ENCODE peak calls at places on chromosome 1, in four cellular contexts. C is right cardiac atrium; R is gastrocnemius medialis; L is naive thymus-derived CD4-positive, alpha-beta T cell. X is an unnamed sample. For H3K9me3, the result is how much of the 10 kb centered on the place peaks cover.

GRCh38 chr1:167117225-167117624 is 23.4 kb downstream of the STYXL2 start:
- ATAC-seq in C (no peak), R (peak), L (no peak), X (no peak)

GRCh38 chr1:15937706-15938168 is 38.2 kb downstream of the ZBTB17 start:
- ATAC-seq in C (no peak), R (no peak), L (peak), X (no peak)

GRCh38 chr1:23100074-23100748 is 68.4 kb downstream of the LUZP1 start:
- ATAC-seq in C (peak), R (peak), L (peak), X (peak)

GRCh38 chr1:228490120-228491078 is 3.2 kb downstream of the RNF187 start:
- ATAC-seq in C (peak), R (peak), L (no peak), X (no peak)

GRCh38 chr1:154521695-154522094 is 19.5 kb upstream of the SHE start:
- ATAC-seq in C (no peak), R (no peak), L (no peak), X (no peak)

GRCh38 chr1:117346206-117346928 is 20.9 kb upstream of the MAN1A2 start:
- ATAC-seq in C (no peak), R (no peak), L (peak), X (no peak)

GRCh38 chr1:89974701-89975470 is 20.0 kb upstream of the ZNF326 start:
- ATAC-seq in C (peak), R (no peak), L (no peak), X (no peak)

GRCh38 chr1:67618285-67619018 is 66.5 kb upstream of the GADD45A start:
- ATAC-seq in C (peak), R (peak), L (no peak), X (peak)

GRCh38 chr1:101253976-101254660 is 17.3 kb downstream of the S1PR1 start:
- ATAC-seq in C (no peak), R (no peak), L (no peak), X (no peak)

GRCh38 chr1:93172778-93173177 is 7.4 kb downstream of the TMED5 start:
- ATAC-seq in C (no peak), R (no peak), L (no peak), X (no peak)

GRCh38 chr1:204357551-204357950 is 2.2 kb downstream of the PLEKHA6 start:
- ATAC-seq in C (peak), R (peak), L (peak), X (peak)

GRCh38 chr1:92037400-92037799 is 7.6 kb downstream of the EPHX4 start:
- ATAC-seq in C (no peak), R (no peak), L (no peak), X (no peak)

GRCh38 chr1:226549094-226549936 is 751 bp downstream of the STUM start:
- ATAC-seq in C (no peak), R (no peak), L (no peak), X (peak)

GRCh38 chr1:99457381-99458165 is 188.3 kb upstream of the PALMD start:
- ATAC-seq in C (no peak), R (no peak), L (no peak), X (no peak)

GRCh38 chr1:156113263-156114004 is 1.1 kb upstream of the LMNA start:
- ATAC-seq in C (no peak), R (no peak), L (no peak), X (no peak)

GRCh38 chr1:231020139-231020601 is 19.9 kb downstream of the FAM89A start:
- ATAC-seq in C (no peak), R (no peak), L (peak), X (peak)

GRCh38 chr1:206000641-206001339 is 2.4 kb downstream of the RAB7B start:
- ATAC-seq in C (no peak), R (no peak), L (no peak), X (no peak)

GRCh38 chr1:204572923-204573562 is 56.8 kb downstream of the MDM4 start:
- ATAC-seq in C (no peak), R (no peak), L (no peak), X (no peak)

GRCh38 chr1:110255388-110255787 is 45.3 kb downstream of the KCNC4 start:
- ATAC-seq in C (no peak), R (peak), L (no peak), X (no peak)

GRCh38 chr1:25556132-25556670 is 12.8 kb downstream of the LDLRAP1 start:
- ATAC-seq in C (no peak), R (no peak), L (peak), X (no peak)

GRCh38 chr1:179175011-179175934 is 54.2 kb downstream of the ABL2 start:
- ATAC-seq in C (peak), R (peak), L (peak), X (peak)

GRCh38 chr1:46065405-46065804 is 67.0 kb downstream of the PIK3R3 start:
- ATAC-seq in C (no peak), R (no peak), L (peak), X (no peak)

GRCh38 chr1:77509051-77509492 is 173.4 kb downstream of the ZZZ3 start:
- ATAC-seq in C (no peak), R (no peak), L (no peak), X (no peak)

GRCh38 chr1:172399369-172400072 is 21.0 kb upstream of the C1orf105 start:
- ATAC-seq in C (peak), R (peak), L (peak), X (peak)

GRCh38 chr1:203427451-203427850 is 48.2 kb upstream of the PRELP start:
- ATAC-seq in C (no peak), R (no peak), L (no peak), X (no peak)

GRCh38 chr1:224377676-224378006 is 21.0 kb downstream of the CNIH4 start:
- ATAC-seq in C (no peak), R (peak), L (peak), X (no peak)

GRCh38 chr1:109404838-109405237 is 7.1 kb upstream of the SORT1 start:
- ATAC-seq in C (no peak), R (no peak), L (no peak), X (no peak)

GRCh38 chr1:217048104-217048707 is 325.0 kb upstream of the ESRRG start:
- ATAC-seq in C (no peak), R (no peak), L (no peak), X (no peak)

GRCh38 chr1:180935326-180936109 is 22.8 kb downstream of the KIAA1614 start:
- ATAC-seq in C (peak), R (no peak), L (no peak), X (no peak)

GRCh38 chr1:4090556-4090955 is 190.5 kb upstream of the C1orf174 start:
- ATAC-seq in C (no peak), R (no peak), L (no peak), X (no peak)

GRCh38 chr1:42767510-42767924 is 468 bp downstream of the C1orf50 start:
- ATAC-seq in C (peak), R (peak), L (peak), X (peak)

GRCh38 chr1:160186734-160187133 is 3.6 kb upstream of the CASQ1 start:
- ATAC-seq in C (no peak), R (no peak), L (no peak), X (no peak)

GRCh38 chr1:229328598-229329362 is 14.1 kb downstream of the CCSAP start:
- ATAC-seq in C (no peak), R (no peak), L (no peak), X (no peak)

GRCh38 chr1:46496505-46496904 is 6.9 kb downstream of the DMBX1 start:
- ATAC-seq in C (no peak), R (no peak), L (no peak), X (no peak)

GRCh38 chr1:206829282-206829681 is 36.1 kb upstream of the IL20 start:
- ATAC-seq in C (no peak), R (no peak), L (peak), X (no peak)

GRCh38 chr1:109400035-109400655 is 2.4 kb upstream of the SORT1 start:
- ATAC-seq in C (no peak), R (no peak), L (no peak), X (no peak)

GRCh38 chr1:170716835-170717429 is 53.0 kb downstream of the PRRX1 start:
- ATAC-seq in C (no peak), R (no peak), L (no peak), X (no peak)

GRCh38 chr1:13228343-13228781 is 2.4 kb upstream of the PRAMEF18 start:
- ATAC-seq in C (no peak), R (no peak), L (no peak), X (no peak)
- H3K9me3 ChIP-seq in C (under half), R (under half), L (under half), X (under half)

DNA sequence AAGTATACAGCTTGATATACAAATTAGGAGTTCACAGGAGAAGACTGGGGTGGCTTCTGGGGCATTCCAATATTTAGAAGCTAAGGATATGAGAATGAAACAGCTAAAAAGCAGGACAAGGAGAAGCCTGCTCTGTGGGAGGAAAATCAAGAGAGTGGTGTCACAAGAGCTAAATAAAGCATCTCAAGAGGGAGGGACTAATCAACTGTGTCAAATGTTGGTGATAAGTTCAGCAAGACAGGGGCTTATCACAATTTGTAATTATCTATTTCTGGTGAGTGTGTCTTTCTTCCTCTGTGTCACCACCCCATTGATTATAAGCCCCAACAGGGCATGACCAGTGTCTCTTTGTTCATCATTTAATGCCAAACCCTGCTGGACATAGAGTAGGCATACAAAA is 295.8 kb upstream of the DUSP10 start:
- ATAC-seq in C (peak), R (no peak), L (no peak), X (no peak)
- H3K9me3 ChIP-seq in C (under half), R (under half), L (under half), X (under half)

GRCh38 chr1:20051218-20051829 is 18.7 kb upstream of the PLA2G5 start:
- ATAC-seq in C (no peak), R (no peak), L (no peak), X (no peak)
- H3K9me3 ChIP-seq in C (under half), R (under half), L (under half), X (under half)

DNA sequence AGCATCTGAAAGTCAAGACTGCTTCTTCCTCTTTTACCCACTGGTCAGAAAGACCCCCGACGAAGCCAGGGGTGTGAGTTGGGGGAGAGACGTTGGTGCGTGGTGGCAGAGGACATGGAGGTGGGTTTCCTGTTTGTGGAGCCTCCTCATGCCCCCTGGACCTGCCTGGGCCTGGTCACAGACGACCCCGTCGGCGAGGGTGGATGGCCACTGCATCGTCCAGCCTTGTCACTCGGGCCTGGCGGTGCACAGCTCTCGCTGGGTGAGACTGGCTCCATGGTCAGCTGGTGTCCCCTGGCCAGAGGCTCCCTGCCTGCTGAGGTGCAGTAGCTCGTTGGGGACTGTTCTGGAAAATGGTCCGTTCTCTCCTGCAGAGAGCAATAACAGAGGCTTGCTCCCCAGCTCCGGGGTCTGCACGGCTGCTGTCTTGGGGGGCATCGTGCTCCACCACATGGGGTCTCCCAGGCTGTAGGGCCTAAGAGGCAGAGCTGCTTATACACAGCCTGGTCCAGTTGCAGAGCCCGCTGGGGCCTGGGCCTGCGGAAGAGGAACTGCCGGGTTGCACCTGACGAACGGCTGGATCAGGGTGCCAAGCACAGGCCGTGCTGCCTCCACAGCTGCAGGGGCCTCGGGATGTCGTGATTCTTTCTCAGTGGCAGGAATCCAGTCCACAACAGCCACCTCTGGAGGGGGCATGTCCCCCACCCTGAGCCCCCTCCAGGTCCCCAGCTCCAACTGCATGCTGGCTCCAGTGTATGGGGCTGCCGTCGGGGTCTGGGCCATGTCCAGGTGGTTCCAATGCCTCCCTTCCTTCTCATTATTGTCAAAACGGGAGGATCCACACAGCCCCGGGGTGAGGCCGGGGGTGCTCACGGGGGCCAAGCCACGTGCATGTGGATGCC is 18.0 kb upstream of the ACTRT2 start:
- ATAC-seq in C (no peak), R (no peak), L (no peak), X (no peak)
- H3K9me3 ChIP-seq in C (under half), R (under half), L (under half), X (under half)